ENCODE peak calls at places on chromosomes 11 and 22, in nine cellular contexts. S is heart right ventricle; C is activated naive CD4-positive, alpha-beta T cell treated with anti-CD3 and anti-CD28 coated beads, Interleukin-2, amount 50 U/mL, for 72 hours; A is lung; P is lower lobe of right lung; Z is activated CD8-positive, alpha-beta memory T cell treated with anti-CD3 and anti-CD28 coated beads, Interleukin-2, amount 10 ng/mL, durations not matched to agents 7 days and 5 days; Y is stimulated activated naive CD8-positive, alpha-beta T cell treated with anti-CD3 and anti-CD28 coated beads, Interleukin-15, Interleukin-2, amounts not matched to agents 100 U/mL and 50 U/mL, for 24 hours; M is activated T-cell treated with anti-CD3 and anti-CD28 coated beads, Interleukin-2, amount 50 U/mL, for 4 hours; B is left lung. O is an unnamed sample.

GRCh38 chr22:39348909-39349505 is 784 bp upstream of the SYNGR1 start:
- ATAC-seq in S (peak), C (peak), A (no peak), P (peak), Z (no peak), Y (no peak), M (peak), B (peak), O (peak)

GRCh38 chr11:77418155-77418980 is 55.5 kb downstream of the PAK1 start:
- ATAC-seq in S (no peak), C (no peak), A (no peak), P (no peak), Z (no peak), Y (no peak), M (no peak), B (no peak), O (no peak)

GRCh38 chr11:101428918-101429317 is 154.9 kb downstream of the TRPC6 start:
- ATAC-seq in S (no peak), C (no peak), A (no peak), P (peak), Z (no peak), Y (no peak), M (no peak), B (peak), O (peak)

GRCh38 chr11:16603890-16604783 is 134.3 kb upstream of the C11orf58 start:
- ATAC-seq in S (peak), C (no peak), A (peak), P (peak), Z (no peak), Y (no peak), M (no peak), B (peak), O (peak)

GRCh38 chr22:30305906-30306628 is 16.8 kb upstream of the CASTOR1 start:
- ATAC-seq in S (no peak), C (peak), A (no peak), P (no peak), Z (peak), Y (peak), M (peak), B (no peak), O (peak)

GRCh38 chr11:11871991-11872401 is 30.2 kb downstream of the USP47 start:
- ATAC-seq in S (no peak), C (no peak), A (no peak), P (no peak), Z (no peak), Y (no peak), M (no peak), B (peak), O (no peak)

GRCh38 chr11:58578136-58578634 is 678 bp upstream of the ZFP91 start:
- ATAC-seq in S (peak), C (no peak), A (peak), P (peak), Z (peak), Y (peak), M (peak), B (peak), O (peak)

GRCh38 chr11:78313898-78314297 is 103.7 kb downstream of the GAB2 start:
- ATAC-seq in S (no peak), C (no peak), A (peak), P (peak), Z (no peak), Y (no peak), M (no peak), B (peak), O (peak)

GRCh38 chr22:27148025-27148424 is 490.6 kb downstream of the MIAT start:
- ATAC-seq in S (no peak), C (no peak), A (no peak), P (no peak), Z (no peak), Y (no peak), M (no peak), B (no peak), O (no peak)

GRCh38 chr11:22830082-22830414 is 447 bp upstream of the SVIP start:
- ATAC-seq in S (no peak), C (no peak), A (no peak), P (no peak), Z (no peak), Y (no peak), M (no peak), B (no peak), O (no peak)

GRCh38 chr11:20617346-20617745 is 17.9 kb downstream of the SLC6A5 start:
- ATAC-seq in S (no peak), C (no peak), A (no peak), P (no peak), Z (no peak), Y (no peak), M (no peak), B (no peak), O (no peak)

GRCh38 chr11:74822187-74822586 is 73.5 kb downstream of the RNF169 start:
- ATAC-seq in S (peak), C (no peak), A (no peak), P (peak), Z (no peak), Y (no peak), M (no peak), B (peak), O (no peak)

GRCh38 chr11:34732831-34733230 is 111.9 kb downstream of the EHF start:
- ATAC-seq in S (no peak), C (no peak), A (no peak), P (no peak), Z (no peak), Y (no peak), M (no peak), B (no peak), O (no peak)

GRCh38 chr22:49373289-49373666 is 454.4 kb downstream of the BRD1 start:
- ATAC-seq in S (no peak), C (no peak), A (no peak), P (no peak), Z (no peak), Y (no peak), M (no peak), B (no peak), O (no peak)

GRCh38 chr11:97722065-97722464 is 1298.7 kb upstream of the CNTN5 start:
- ATAC-seq in S (no peak), C (no peak), A (no peak), P (no peak), Z (no peak), Y (no peak), M (no peak), B (peak), O (no peak)

GRCh38 chr22:21690401-21690801 is 24.6 kb downstream of the PPIL2 start:
- ATAC-seq in S (no peak), C (peak), A (no peak), P (no peak), Z (no peak), Y (peak), M (peak), B (no peak), O (no peak)

O was measured in esophagus mucosa.